ENCODE peak calls at places on chromosomes 16 and 17, in six cellular contexts. E is Peyer's patch, N is A549, K is IMR-90, D is breast epithelium, B is tibial nerve. Z is an unnamed sample. For H3K4me1, the result is how much of the 10 kb centered on the place peaks cover.

GRCh38 chr17:8726951-8727555 is 17.6 kb downstream of the CCDC42 start:
- DNase-seq in E (no peak), N (no peak), K (no peak), D (peak), B (no peak), Z (no peak)

GRCh38 chr17:4582691-4583090 is 1.6 kb upstream of the SMTNL2 start:
- DNase-seq in E (no peak), N (no peak), K (no peak), D (no peak), B (no peak), Z (peak)

GRCh38 chr17:8921147-8921546 is 44.4 kb downstream of the PIK3R5 start:
- DNase-seq in E (no peak), N (no peak), K (no peak), D (no peak), B (no peak), Z (no peak)

GRCh38 chr17:2955931-2956582 is 107.3 kb downstream of the OR1D5 start:
- DNase-seq in E (no peak), N (no peak), K (no peak), D (no peak), B (no peak), Z (peak)

GRCh38 chr16:4093495-4094137 is 22.6 kb downstream of the ADCY9 start:
- DNase-seq in E (peak), N (no peak), K (peak), D (no peak), B (no peak), Z (peak)

GRCh38 chr16:70804153-70804728 is 3.3 kb upstream of the VAC14 start:
- DNase-seq in E (no peak), N (peak), K (peak), D (no peak), B (no peak), Z (no peak)

GRCh38 chr17:1002771-1003555 is 6.0 kb downstream of the TIMM22 start:
- DNase-seq in E (no peak), N (no peak), K (peak), D (no peak), B (no peak), Z (no peak)

GRCh38 chr17:28488154-28488883 is 14.9 kb downstream of the SLC13A2 start:
- DNase-seq in E (no peak), N (no peak), K (no peak), D (no peak), B (no peak), Z (no peak)

GRCh38 chr16:19776147-19776546 is 58.1 kb downstream of the IQCK start:
- DNase-seq in E (no peak), N (no peak), K (no peak), D (no peak), B (no peak), Z (no peak)

GRCh38 chr16:13186813-13187212 is 285.4 kb downstream of the SHISA9 start:
- DNase-seq in E (no peak), N (peak), K (no peak), D (no peak), B (no peak), Z (no peak)

GRCh38 chr16:88393034-88393433 is 10.3 kb downstream of the ZNF469 start:
- DNase-seq in E (no peak), N (no peak), K (no peak), D (no peak), B (no peak), Z (no peak)

GRCh38 chr16:83626204-83626603 is 181.6 kb upstream of the HSBP1 start:
- DNase-seq in E (no peak), N (no peak), K (no peak), D (no peak), B (no peak), Z (no peak)

GRCh38 chr17:266701-267656 is 85.5 kb upstream of the DOC2B start:
- DNase-seq in E (peak), N (no peak), K (no peak), D (peak), B (no peak), Z (peak)

GRCh38 chr17:3890082-3890892 is 2.6 kb downstream of the CAMKK1 start:
- DNase-seq in E (peak), N (peak), K (peak), D (peak), B (peak), Z (no peak)

GRCh38 chr16:13168091-13168572 is 266.7 kb downstream of the SHISA9 start:
- DNase-seq in E (no peak), N (peak), K (no peak), D (no peak), B (no peak), Z (no peak)

GRCh38 chr16:85019659-85020245 is 7.8 kb upstream of the KIAA0513 start:
- DNase-seq in E (peak), N (no peak), K (no peak), D (no peak), B (no peak), Z (peak)

GRCh38 chr17:58184308-58184985 is 8.1 kb upstream of the EPX start:
- DNase-seq in E (no peak), N (no peak), K (peak), D (no peak), B (no peak), Z (no peak)

GRCh38 chr17:7883781-7884386 is 4.7 kb upstream of the CHD3 start:
- DNase-seq in E (peak), N (peak), K (peak), D (no peak), B (no peak), Z (no peak)

GRCh38 chr16:84043486-84044107 is 1.0 kb upstream of the SLC38A8 start:
- DNase-seq in E (no peak), N (no peak), K (peak), D (no peak), B (no peak), Z (peak)

GRCh38 chr17:43416998-43417891 is 18.5 kb downstream of the ARL4D start:
- DNase-seq in E (peak), N (peak), K (peak), D (peak), B (peak), Z (no peak)

GRCh38 chr17:37476431-37477130 is 13.1 kb upstream of the DUSP14 start:
- DNase-seq in E (no peak), N (peak), K (peak), D (no peak), B (no peak), Z (no peak)

GRCh38 chr17:65530158-65530984 is 31.1 kb downstream of the AXIN2 start:
- DNase-seq in E (no peak), N (no peak), K (no peak), D (no peak), B (no peak), Z (peak)

GRCh38 chr16:72991645-72992044 is 56.3 kb downstream of the ZFHX3 start:
- DNase-seq in E (peak), N (no peak), K (no peak), D (no peak), B (no peak), Z (no peak)

GRCh38 chr16:68077866-68078725 is 7.1 kb upstream of the NFATC3 start:
- DNase-seq in E (no peak), N (no peak), K (no peak), D (no peak), B (no peak), Z (no peak)

GRCh38 chr16:88302666-88303065 is 80.1 kb upstream of the ZNF469 start:
- DNase-seq in E (no peak), N (no peak), K (no peak), D (no peak), B (no peak), Z (no peak)

GRCh38 chr17:48751733-48752398 is 23.3 kb upstream of the HOXB13 start:
- DNase-seq in E (no peak), N (no peak), K (no peak), D (no peak), B (no peak), Z (no peak)

GRCh38 chr17:81391964-81392908 is 3.0 kb upstream of the BAHCC1 start:
- DNase-seq in E (no peak), N (no peak), K (peak), D (no peak), B (no peak), Z (no peak)

GRCh38 chr17:250487-251300 is 69.2 kb upstream of the DOC2B start:
- DNase-seq in E (peak), N (no peak), K (no peak), D (peak), B (no peak), Z (peak)

GRCh38 chr16:67170168-67170947 is at the start of gene NOL3:
- DNase-seq in E (peak), N (peak), K (peak), D (peak), B (peak), Z (peak)

GRCh38 chr16:12084436-12084835 is 107.9 kb downstream of the SNX29 start:
- DNase-seq in E (peak), N (no peak), K (no peak), D (peak), B (no peak), Z (peak)

GRCh38 chr17:27807567-27808470 is 7.5 kb upstream of the NOS2 start:
- DNase-seq in E (peak), N (no peak), K (no peak), D (no peak), B (no peak), Z (peak)

GRCh38 chr17:33522623-33523022 is 229.5 kb upstream of the ASIC2 start:
- DNase-seq in E (no peak), N (no peak), K (no peak), D (no peak), B (no peak), Z (no peak)

GRCh38 chr17:57612202-57613071 is 132.7 kb downstream of the CCDC182 start:
- DNase-seq in E (no peak), N (no peak), K (no peak), D (peak), B (no peak), Z (no peak)

GRCh38 chr17:2302740-2303277 is 776 bp downstream of the SMG6 start:
- DNase-seq in E (no peak), N (no peak), K (peak), D (no peak), B (no peak), Z (no peak)

GRCh38 chr16:72946474-72947194 is 101.3 kb downstream of the ZFHX3 start:
- DNase-seq in E (peak), N (no peak), K (peak), D (no peak), B (no peak), Z (no peak)

GRCh38 chr17:5919104-5919503 is 151.1 kb upstream of the WSCD1 start:
- DNase-seq in E (no peak), N (no peak), K (no peak), D (no peak), B (no peak), Z (peak)

GRCh38 chr16:17949713-17950112 is 386.8 kb downstream of the NPIPA8 start:
- DNase-seq in E (no peak), N (no peak), K (no peak), D (no peak), B (no peak), Z (no peak)

GRCh38 chr16:28183441-28183840 is 28.3 kb downstream of the XPO6 start:
- DNase-seq in E (no peak), N (no peak), K (no peak), D (no peak), B (no peak), Z (no peak)
- H3K4me1 ChIP-seq in E (under half), N (half or more), K (under half), D (under half), B (under half), Z (half or more)

DNA sequence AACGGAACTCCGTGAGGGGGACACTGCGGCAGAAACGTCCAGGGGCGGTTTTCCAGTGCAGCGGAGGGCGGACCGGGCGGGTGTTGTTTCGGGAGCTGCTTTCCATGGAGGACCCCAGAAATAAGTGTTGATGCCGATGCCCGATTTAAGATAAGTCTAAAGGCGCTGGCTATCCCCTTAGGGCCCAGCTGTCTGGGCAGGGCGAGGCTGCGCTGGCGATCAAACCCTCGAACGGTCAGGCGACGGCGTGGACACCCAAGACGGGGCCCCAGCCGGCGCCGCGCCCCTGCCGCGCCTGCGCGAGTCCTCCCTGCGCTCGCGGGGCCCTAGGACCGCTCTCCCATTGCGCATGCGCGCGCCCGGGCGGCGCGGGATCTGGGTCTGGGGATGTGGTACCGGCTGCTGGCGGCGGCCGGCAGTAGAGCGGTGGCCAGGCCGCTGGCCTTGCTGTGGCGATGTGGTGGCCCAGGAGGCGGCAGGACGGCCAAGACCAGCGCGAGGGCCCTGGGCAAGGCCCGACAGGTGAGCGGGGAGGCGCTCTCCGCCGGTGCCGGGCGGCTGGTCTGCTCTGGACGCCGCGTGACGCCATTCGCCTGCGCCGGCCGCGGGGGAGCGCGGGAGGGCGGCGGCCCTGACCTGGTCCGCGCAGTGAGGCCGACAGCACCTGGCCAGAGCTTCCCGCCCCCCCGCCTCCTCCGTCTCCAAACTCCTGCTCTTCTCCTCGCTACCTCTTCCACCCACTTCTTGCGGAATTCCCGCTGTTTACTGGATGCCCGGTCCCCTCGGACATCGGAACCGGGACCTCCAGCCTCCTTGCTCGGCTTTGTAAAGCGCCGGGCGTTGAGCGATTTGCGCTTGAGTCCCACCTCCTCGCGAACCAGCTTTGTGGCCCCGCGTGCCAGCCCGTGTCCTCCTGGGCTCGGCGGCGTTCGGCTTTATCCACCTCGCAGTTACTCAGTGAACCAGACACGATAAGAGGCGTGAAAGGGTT is 24.0 kb downstream of the DEF8 start:
- DNase-seq in E (peak), N (peak), K (peak), D (peak), B (peak), Z (peak)
- TF ChIP-seq POLR2A in E (peak), N (peak), K (peak), D (peak), B (peak), Z (peak)

GRCh38 chr17:50180066-50180465 is 14.3 kb downstream of the SGCA start:
- DNase-seq in E (no peak), N (no peak), K (no peak), D (no peak), B (no peak), Z (no peak)

GRCh38 chr17:50177983-50178834 is 12.4 kb downstream of the SGCA start:
- DNase-seq in E (peak), N (peak), K (peak), D (peak), B (peak), Z (peak)

GRCh38 chr17:50175035-50175788 is 9.4 kb downstream of the SGCA start:
- DNase-seq in E (no peak), N (no peak), K (peak), D (no peak), B (no peak), Z (no peak)

GRCh38 chr17:50176559-50177471 is 11.0 kb downstream of the SGCA start:
- DNase-seq in E (no peak), N (peak), K (no peak), D (no peak), B (no peak), Z (no peak)

GRCh38 chr17:50177476-50177875 is 11.7 kb downstream of the SGCA start:
- DNase-seq in E (no peak), N (no peak), K (no peak), D (no peak), B (no peak), Z (no peak)
- H3K4me1 ChIP-seq in E (under half), N (half or more), K (under half), D (under half), B (half or more), Z (under half)

GRCh38 chr16:2226245-2226793 is 2.9 kb downstream of the E4F1 start:
- DNase-seq in E (no peak), N (no peak), K (no peak), D (peak), B (no peak), Z (no peak)

GRCh38 chr16:2228161-2228824 is 4.9 kb downstream of the E4F1 start:
- DNase-seq in E (no peak), N (no peak), K (no peak), D (peak), B (no peak), Z (no peak)

GRCh38 chr16:2226918-2227317 is 3.5 kb downstream of the E4F1 start:
- DNase-seq in E (no peak), N (no peak), K (no peak), D (no peak), B (no peak), Z (no peak)

GRCh38 chr16:2224183-2224486 is 744 bp downstream of the E4F1 start:
- DNase-seq in E (no peak), N (peak), K (peak), D (no peak), B (no peak), Z (no peak)

DNA sequence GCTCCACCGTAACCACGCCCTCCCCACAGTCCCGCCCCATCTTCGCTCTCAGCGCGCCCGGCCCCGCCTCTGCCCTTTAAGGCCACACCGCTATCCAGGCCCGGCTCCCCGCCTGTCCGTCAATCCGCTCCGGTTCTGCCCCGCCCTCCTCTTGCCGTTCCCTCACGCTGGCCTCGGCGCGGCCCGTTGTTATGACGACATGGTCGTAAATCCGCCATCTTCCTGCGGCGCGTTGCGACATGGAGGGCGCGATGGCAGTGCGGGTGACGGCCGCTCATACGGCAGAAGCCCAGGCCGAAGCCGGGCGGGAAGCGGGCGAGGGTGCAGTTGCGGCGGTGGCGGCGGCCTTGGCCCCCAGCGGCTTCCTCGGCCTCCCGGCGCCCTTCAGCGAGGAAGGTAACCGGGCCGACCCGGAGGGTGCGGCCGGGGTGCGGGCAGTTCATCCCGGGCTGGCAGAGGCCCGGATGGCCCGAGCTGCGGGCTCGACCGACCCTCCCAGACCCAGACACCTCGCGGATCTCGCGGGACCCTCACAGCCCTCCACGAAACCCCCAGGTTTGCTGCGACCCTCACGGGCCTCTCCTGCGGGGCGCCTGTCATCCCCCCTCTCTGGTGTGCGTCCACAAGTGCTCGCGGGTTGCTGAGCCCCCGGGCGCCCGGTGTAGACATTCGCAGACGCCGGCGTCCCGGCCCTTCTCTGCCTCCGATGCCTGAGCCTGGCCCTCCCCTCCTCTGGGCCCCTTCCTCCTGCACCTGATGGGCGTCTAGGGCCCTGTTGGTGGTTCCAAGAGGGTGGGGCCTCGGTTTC is at the start of gene E4F1:
- DNase-seq in E (peak), N (peak), K (peak), D (peak), B (peak), Z (peak)
- TF ChIP-seq POLR2A in E (peak), N (peak), K (peak), D (peak), B (peak), Z (peak)

GRCh38 chr17:75501378-75502071 is 13.8 kb downstream of the CASKIN2 start:
- DNase-seq in E (no peak), N (no peak), K (no peak), D (no peak), B (no peak), Z (peak)
- H3K4me1 ChIP-seq in E (under half), N (under half), K (under half), D (under half), B (half or more), Z (half or more)

GRCh38 chr16:31135535-31136286 is at the start of gene PRSS8:
- DNase-seq in E (peak), N (no peak), K (no peak), D (peak), B (no peak), Z (no peak)
- TF ChIP-seq POLR2A in E (peak), N (no peak), K (no peak), D (peak), B (no peak), Z (no peak)

DNA sequence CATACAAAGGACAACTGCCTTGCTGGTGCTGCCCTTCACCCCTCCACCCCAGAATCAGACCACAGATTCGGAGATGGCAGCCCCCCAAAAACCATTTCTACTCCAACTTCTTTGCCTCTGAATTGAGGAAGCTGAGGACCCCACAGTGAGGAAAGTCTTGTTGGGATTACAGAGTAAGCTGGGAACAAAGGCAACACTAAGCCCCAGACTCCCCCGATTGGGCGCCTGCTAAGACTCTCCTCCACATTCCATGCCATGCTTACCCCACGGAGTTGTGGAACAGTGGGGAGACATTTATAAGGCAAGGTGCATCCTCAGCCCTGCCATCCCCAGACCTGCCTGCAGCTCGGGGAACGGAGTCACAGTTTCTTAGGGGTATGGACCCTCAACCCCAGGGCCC is 1.9 kb downstream of the GIT1 start:
- DNase-seq in E (no peak), N (no peak), K (no peak), D (no peak), B (no peak), Z (no peak)
- H3K4me1 ChIP-seq in E (under half), N (half or more), K (under half), D (under half), B (half or more), Z (half or more)

GRCh38 chr16:24221219-24221618 is 34.9 kb upstream of the CACNG3 start:
- DNase-seq in E (no peak), N (no peak), K (no peak), D (no peak), B (no peak), Z (no peak)

GRCh38 chr16:24217456-24217855 is 38.7 kb upstream of the CACNG3 start:
- DNase-seq in E (no peak), N (no peak), K (no peak), D (no peak), B (no peak), Z (no peak)

GRCh38 chr16:24216961-24217360 is 39.2 kb upstream of the CACNG3 start:
- DNase-seq in E (no peak), N (no peak), K (no peak), D (no peak), B (no peak), Z (no peak)

GRCh38 chr16:24218299-24218698 is 37.8 kb upstream of the CACNG3 start:
- DNase-seq in E (no peak), N (no peak), K (no peak), D (no peak), B (no peak), Z (no peak)
- TF ChIP-seq POLR2A in E (no peak), N (no peak), K (no peak), D (no peak), B (no peak), Z (no peak)